ENCODE peak calls at places on chromosome 15, in five cellular contexts. T, Z, O, F and R are unnamed samples.

GRCh38 chr15:70504305-70504951 is 258.9 kb downstream of the UACA start:
- DNase-seq in F (no peak), Z (no peak), O (peak; percentile 65), T (peak; percentile 53), R (no peak)

GRCh38 chr15:35622641-35623340 is 76.8 kb upstream of the DPH6 start:
- DNase-seq in O (no peak), F (no peak), T (no peak), Z (no peak), R (no peak)

GRCh38 chr15:38688761-38689160 is 124.1 kb upstream of the RASGRP1 start:
- DNase-seq in F (no peak), O (no peak), Z (no peak), T (no peak), R (no peak)

GRCh38 chr15:68231102-68231818 is 1.7 kb upstream of the CLN6 start:
- DNase-seq in T (no peak), O (no peak), Z (peak; percentile 75), F (no peak), R (no peak)

GRCh38 chr15:92521624-92522008 is 127.9 kb downstream of the ST8SIA2 start:
- DNase-seq in O (peak; percentile 77), T (peak; percentile 81), F (peak; percentile 88), Z (no peak), R (peak; percentile 47)

GRCh38 chr15:68114356-68114755 is 60.2 kb downstream of the PIAS1 start:
- DNase-seq in Z (no peak), F (no peak), T (no peak), O (no peak), R (no peak)

GRCh38 chr15:32730677-32731654 is 13.2 kb downstream of the GREM1 start:
- DNase-seq in F (peak; percentile 83), O (peak; percentile 89), T (no peak), Z (no peak), R (no peak)

GRCh38 chr15:91156175-91156726 is 56.2 kb downstream of the SV2B start:
- DNase-seq in T (no peak), O (no peak), Z (peak; percentile 72), F (no peak), R (no peak)

GRCh38 chr15:70505411-70505919 is 257.9 kb downstream of the UACA start:
- DNase-seq in Z (no peak), T (peak; percentile 41), F (no peak), O (no peak), R (peak; percentile 75)

DNA sequence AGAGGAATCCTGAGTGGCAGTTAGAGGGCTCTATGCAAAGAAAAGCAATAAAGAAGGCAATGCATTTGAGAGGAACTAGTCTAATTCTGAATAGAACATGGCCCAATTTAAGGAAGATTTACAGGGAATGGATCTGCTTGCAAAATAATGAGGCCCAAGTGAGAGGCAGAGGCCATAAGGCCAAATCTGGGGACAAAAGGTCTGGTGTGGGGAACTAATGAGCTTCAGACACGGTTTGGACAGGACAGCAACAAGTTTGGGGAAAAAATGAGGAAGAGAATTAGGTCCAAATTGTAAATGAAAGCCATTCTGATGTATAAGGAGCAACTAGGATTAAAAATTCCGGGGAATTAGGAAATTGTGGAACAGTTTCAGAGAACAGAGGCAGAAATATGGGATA is 73.9 kb downstream of the RBPMS2 start:
- DNase-seq in F (no peak), T (no peak), O (no peak), Z (no peak), R (no peak)
- H3K4me3 ChIP-seq in F (peak overlapping the region; percentile 74), T (peak overlapping the region; percentile 96), O (no peak overlapping the region), Z (peak overlapping the region; percentile 82), R (peak overlapping the region; percentile 62)

GRCh38 chr15:63231717-63232116 is 42.3 kb downstream of the RAB8B start:
- DNase-seq in F (no peak), T (no peak), O (no peak), Z (no peak), R (no peak)

GRCh38 chr15:63233667-63234419 is 43.6 kb upstream of the APH1B start:
- DNase-seq in F (no peak), T (no peak), O (no peak), Z (no peak), R (no peak)

GRCh38 chr15:63232400-63232799 is 43.0 kb downstream of the RAB8B start:
- DNase-seq in O (no peak), Z (no peak), T (no peak), F (no peak), R (no peak)

GRCh38 chr15:63232943-63233342 is 43.5 kb downstream of the RAB8B start:
- DNase-seq in F (no peak), Z (no peak), O (no peak), T (no peak), R (no peak)

GRCh38 chr15:63231206-63231605 is 41.8 kb downstream of the RAB8B start:
- DNase-seq in O (no peak), Z (no peak), F (no peak), T (no peak), R (no peak)
- H3K4me1 ChIP-seq in O (peaks cover 63% of the 10 kb centered on the region), Z (peaks cover 57% of the 10 kb centered on the region), F (no peaks in the 10 kb centered on the region), T (peaks cover 10% of the 10 kb centered on the region), R (no peaks in the 10 kb centered on the region)

DNA sequence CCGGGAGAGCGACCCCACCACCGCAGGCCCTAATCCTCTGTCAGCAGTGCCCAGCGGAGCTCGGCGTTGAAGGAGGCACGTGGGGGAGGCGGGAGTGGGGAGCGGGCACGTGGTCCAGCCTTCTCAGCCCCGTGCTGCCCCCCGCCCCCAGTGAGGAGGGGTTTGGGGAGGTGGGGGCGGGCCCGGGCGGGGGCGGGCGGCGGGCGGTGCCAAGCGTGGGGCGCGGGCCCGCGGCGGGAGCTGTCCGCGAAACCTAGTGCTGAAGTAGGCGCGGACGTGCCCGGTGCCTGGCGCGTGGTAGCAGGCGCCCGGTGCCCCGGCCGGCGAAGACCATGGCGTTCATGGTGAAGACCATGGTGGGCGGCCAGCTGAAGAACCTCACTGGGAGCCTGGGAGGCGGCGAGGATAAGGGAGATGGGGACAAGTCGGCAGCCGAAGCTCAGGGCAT is at the start of gene CPLX3:
- DNase-seq in F (peak; percentile 69), O (peak; percentile 50), T (no peak), Z (no peak), R (no peak)
- TF ChIP-seq POLR2AphosphoS5 in F (no peak), O (no peak), T (no peak), Z (no peak), R (no peak)

GRCh38 chr15:81323559-81323943 is 390 bp downstream of the STARD5 start:
- DNase-seq in Z (no peak), T (no peak), O (no peak), F (no peak), R (no peak)
- H3K4me3 ChIP-seq in Z (peak overlapping the region; percentile 70), T (peak overlapping the region; percentile 57), O (peak overlapping the region; percentile 70), F (peak overlapping the region; percentile 88), R (peak overlapping the region; percentile 83)

GRCh38 chr15:31271706-31272557 is 54.7 kb upstream of the KLF13 start:
- DNase-seq in T (peak; percentile 15), O (no peak), Z (peak; percentile 37), F (no peak), R (no peak)
- H3K4me1 ChIP-seq in T (no peaks in the 10 kb centered on the region), O (peaks cover 56% of the 10 kb centered on the region), Z (peaks cover 4% of the 10 kb centered on the region), F (no peaks in the 10 kb centered on the region), R (peaks cover 6% of the 10 kb centered on the region)

DNA sequence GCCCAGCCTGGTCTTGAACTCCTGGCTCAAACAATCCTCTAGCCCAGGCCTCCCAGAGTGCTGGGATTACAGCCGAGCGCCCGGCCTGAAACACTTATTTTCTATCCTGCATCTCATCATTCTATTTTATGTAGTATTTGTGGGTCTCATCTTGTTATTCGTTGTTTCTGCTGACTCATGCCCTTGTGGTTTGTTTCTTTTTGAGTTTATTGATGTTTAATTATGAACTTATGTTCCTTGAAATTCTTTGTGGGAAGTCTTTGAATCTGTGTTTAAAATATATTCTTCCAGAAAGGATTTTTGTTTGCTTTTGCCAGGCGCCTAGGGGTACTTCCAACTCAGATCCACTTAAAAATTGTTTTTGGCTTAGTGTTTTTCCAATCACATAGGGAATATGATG is 78.3 kb upstream of the C15orf39 start:
- DNase-seq in O (no peak), T (no peak), Z (no peak), F (no peak), R (no peak)
- TF ChIP-seq POLR2AphosphoS5 in O (no peak), T (no peak), Z (no peak), F (no peak), R (no peak)